ENCODE peak calls at places on chromosome 9, in five cellular contexts. R is brain microvascular endothelial cell; I is PC-3; Y is keratinocyte; S is CD4-positive, alpha-beta memory T cell. K is an unnamed sample.
A peak's percentile ranks its signal among the peaks of the same experiment; 100 is the strongest.

GRCh38 chr9:84072621-84073180 is 92.1 kb downstream of the RMI1 start:
- DNase-seq in R (no peak), I (no peak), Y (no peak), S (no peak), K (no peak)

GRCh38 chr9:127971357-127972315 is 9.2 kb downstream of the EEIG1 start:
- DNase-seq in R (no peak), I (no peak), Y (no peak), S (peak; percentile 48), K (no peak)

GRCh38 chr9:9552665-9553064 is 1060.1 kb downstream of the PTPRD start:
- DNase-seq in R (no peak), I (no peak), Y (no peak), S (no peak), K (no peak)

GRCh38 chr9:69857131-69857530 is 36.5 kb downstream of the CFAP95 start:
- DNase-seq in R (peak; percentile 81), I (peak; percentile 45), Y (peak; percentile 32), S (no peak), K (peak; percentile 88)

GRCh38 chr9:106588601-106589000 is 274.4 kb upstream of the ZNF462 start:
- DNase-seq in R (no peak), I (peak; percentile 74), Y (peak; percentile 70), S (no peak), K (peak; percentile 24)

GRCh38 chr9:107480386-107480789 is 9.2 kb downstream of the KLF4 start:
- DNase-seq in R (no peak), I (peak; percentile 19), Y (no peak), S (no peak), K (peak; percentile 94)

GRCh38 chr9:5866685-5867084 is 24.0 kb upstream of the MLANA start:
- DNase-seq in R (no peak), I (no peak), Y (no peak), S (no peak), K (no peak)

GRCh38 chr9:123318961-123319421 is 37.0 kb upstream of the CRB2 start:
- DNase-seq in R (no peak), I (no peak), Y (no peak), S (no peak), K (no peak)

GRCh38 chr9:126521551-126521950 is 92.2 kb upstream of the LMX1B start:
- DNase-seq in R (no peak), I (no peak), Y (no peak), S (no peak), K (no peak)

GRCh38 chr9:134607971-134608370 is 33.6 kb upstream of the COL5A1 start:
- DNase-seq in R (no peak), I (no peak), Y (no peak), S (no peak), K (peak; percentile 61)

GRCh38 chr9:95104966-95105365 is 212.5 kb downstream of the FANCC start:
- DNase-seq in R (no peak), I (no peak), Y (no peak), S (no peak), K (no peak)

GRCh38 chr9:4298255-4299005 is 1.4 kb downstream of the GLIS3 start:
- DNase-seq in R (no peak), I (peak; percentile 56), Y (no peak), S (no peak), K (peak; percentile 39)

GRCh38 chr9:83620841-83621636 is 1.9 kb upstream of the IDNK start:
- DNase-seq in R (peak; percentile 22), I (peak; percentile 64), Y (no peak), S (peak; percentile 49), K (peak; percentile 39)

GRCh38 chr9:76452839-76453238 is 6.1 kb upstream of the GCNT1 start:
- DNase-seq in R (no peak), I (no peak), Y (no peak), S (no peak), K (no peak)

GRCh38 chr9:10855847-10856246 is 243.0 kb upstream of the PTPRD start:
- DNase-seq in R (peak; percentile 33), I (peak; percentile 14), Y (no peak), S (no peak), K (no peak)

GRCh38 chr9:90629354-90629753 is 13.3 kb downstream of the DIRAS2 start:
- DNase-seq in R (no peak), I (no peak), Y (no peak), S (no peak), K (no peak)

GRCh38 chr9:96080364-96080763 is 204.9 kb downstream of the ERCC6L2 start:
- DNase-seq in R (no peak), I (peak; percentile 98), Y (peak; percentile 73), S (no peak), K (peak; percentile 61)

GRCh38 chr9:79264511-79265448 is 307.0 kb upstream of the TLE4 start:
- DNase-seq in R (no peak), I (no peak), Y (no peak), S (no peak), K (peak; percentile 18)

GRCh38 chr9:89712285-89712684 is 107.5 kb downstream of the GADD45G start:
- DNase-seq in R (no peak), I (no peak), Y (no peak), S (no peak), K (no peak)

GRCh38 chr9:135215571-135216161 is 128.2 kb downstream of the OLFM1 start:
- DNase-seq in R (no peak), I (peak; percentile 1), Y (no peak), S (no peak), K (no peak)

DNA sequence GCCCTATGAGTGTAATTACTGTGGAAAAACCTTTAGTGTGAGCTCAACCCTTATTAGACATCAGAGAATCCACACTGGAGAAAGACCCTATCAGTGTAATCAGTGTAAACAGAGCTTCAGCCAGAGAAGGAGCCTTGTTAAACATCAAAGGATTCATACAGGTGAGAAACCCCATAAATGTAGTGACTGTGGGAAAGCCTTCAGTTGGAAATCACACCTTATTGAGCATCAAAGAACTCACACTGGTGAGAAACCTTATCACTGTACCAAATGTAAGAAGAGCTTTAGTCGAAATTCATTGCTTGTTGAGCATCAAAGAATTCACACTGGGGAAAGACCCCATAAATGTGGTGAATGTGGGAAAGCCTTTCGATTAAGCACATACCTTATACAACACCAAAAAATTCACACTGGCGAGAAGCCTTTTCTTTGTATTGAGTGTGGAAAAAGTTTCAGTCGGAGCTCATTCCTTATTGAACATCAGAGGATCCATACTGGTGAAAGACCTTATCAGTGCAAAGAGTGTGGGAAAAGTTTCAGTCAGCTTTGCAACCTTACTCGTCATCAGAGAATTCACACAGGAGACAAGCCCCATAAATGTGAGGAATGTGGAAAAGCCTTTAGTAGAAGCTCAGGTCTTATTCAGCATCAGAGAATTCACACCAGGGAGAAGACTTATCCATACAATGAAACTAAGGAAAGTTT is 9.9 kb downstream of the ZNF189 start:
- DNase-seq in R (no peak), I (no peak), Y (no peak), S (no peak), K (peak; percentile 20)
- H3K4me3 ChIP-seq in R (no peak overlapping the region), I (peak overlapping the region; percentile 24), Y (no peak overlapping the region), S (no peak overlapping the region), K (no peak overlapping the region)

GRCh38 chr9:98374385-98375051 is 119.1 kb upstream of the TBC1D2 start:
- DNase-seq in R (peak; percentile 95), I (peak; percentile 36), Y (no peak), S (no peak), K (peak; percentile 94)
- H3K27ac ChIP-seq in R (peak overlapping the region; percentile 95), I (no peak overlapping the region), Y (no peak overlapping the region), S (no peak overlapping the region), K (peak overlapping the region; percentile 69)

DNA sequence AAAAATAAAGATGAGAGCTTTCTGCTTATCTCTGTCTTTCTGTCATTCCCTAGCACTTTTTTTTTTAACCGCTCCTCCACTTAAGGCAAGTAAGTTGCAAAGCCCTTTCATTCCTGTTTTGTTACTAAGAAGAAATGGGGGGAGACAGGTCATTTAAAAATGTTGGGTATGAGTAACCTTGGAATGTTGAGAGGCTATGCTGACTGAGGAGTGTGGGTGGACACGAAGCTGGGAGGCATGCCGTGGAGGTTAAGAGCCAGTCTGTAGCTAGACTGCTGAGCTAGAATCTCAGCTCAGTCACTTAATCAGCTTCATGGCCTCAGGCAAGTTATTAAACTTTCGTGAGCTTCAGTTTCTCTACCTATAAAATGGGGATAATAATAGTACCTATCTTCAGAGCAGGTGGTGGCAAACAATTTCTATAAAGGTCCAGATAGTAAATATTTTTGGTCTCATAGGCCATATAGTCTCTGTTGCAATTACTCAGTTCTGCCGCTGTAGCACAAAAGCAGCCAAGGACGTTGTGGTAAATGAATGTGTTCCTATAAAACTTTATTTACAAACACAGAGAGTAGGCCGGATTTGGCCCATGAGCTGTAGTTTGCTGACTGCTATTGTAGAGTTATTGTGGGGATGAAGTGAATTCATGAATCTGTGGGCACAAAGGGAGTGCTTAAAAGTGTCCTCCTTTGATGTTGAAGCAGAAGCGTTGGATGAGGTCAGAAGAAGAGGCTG is 220.0 kb downstream of the GABBR2 start:
- DNase-seq in R (peak; percentile 90), I (peak; percentile 56), Y (peak; percentile 46), S (no peak), K (peak; percentile 99)
- H3K4me3 ChIP-seq in R (no peak overlapping the region), I (no peak overlapping the region), Y (no peak overlapping the region), S (no peak overlapping the region), K (no peak overlapping the region)

GRCh38 chr9:38063363-38063707 is 5.7 kb downstream of the SHB start:
- DNase-seq in R (no peak), I (no peak), Y (no peak), S (no peak), K (no peak)

GRCh38 chr9:38062106-38062497 is 6.9 kb downstream of the SHB start:
- DNase-seq in R (no peak), I (no peak), Y (no peak), S (no peak), K (no peak)

GRCh38 chr9:38061326-38061947 is 7.6 kb downstream of the SHB start:
- DNase-seq in R (no peak), I (no peak), Y (no peak), S (no peak), K (no peak)

GRCh38 chr9:38060688-38061087 is 8.3 kb downstream of the SHB start:
- DNase-seq in R (no peak), I (no peak), Y (no peak), S (no peak), K (no peak)

DNA sequence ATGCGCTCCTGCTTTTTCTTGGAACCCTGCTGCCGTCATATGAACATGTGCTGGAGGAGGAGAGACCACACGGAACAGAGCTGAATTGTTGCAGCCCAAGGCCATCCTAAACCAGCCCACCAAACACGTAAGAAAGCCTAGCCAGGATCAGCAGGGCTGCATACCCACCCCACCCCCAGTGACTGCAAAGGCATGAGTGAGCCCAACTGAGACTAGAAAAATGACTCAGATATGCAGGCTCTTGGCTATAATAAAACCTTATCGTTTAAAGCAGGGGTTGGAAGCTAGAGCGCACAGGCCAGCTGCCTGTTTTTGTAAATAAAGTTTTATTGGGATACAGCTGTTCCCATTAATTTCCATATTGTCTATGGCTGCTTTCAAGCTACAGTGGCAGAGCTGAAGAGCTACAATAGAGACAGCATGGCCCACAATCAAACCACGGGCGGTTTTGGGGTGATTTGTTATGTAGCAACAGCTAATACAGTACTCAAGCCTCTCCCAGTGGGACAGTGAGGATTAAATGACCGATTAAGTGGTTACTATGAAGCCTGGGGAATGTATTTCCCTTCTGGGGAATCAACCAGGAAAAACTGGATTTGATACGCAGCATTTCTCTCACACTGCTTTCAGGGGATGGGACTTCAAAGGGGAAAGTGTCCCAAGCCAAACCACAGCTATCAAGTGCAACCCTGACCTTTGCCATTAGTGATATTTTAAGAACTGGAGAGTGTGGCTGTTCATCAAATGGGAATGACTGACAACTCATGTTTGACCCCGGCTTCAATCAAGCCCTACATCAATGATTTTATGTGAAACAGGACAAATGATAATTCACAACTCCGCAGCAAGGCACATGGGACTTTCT is 6.3 kb downstream of the SHB start:
- DNase-seq in R (peak; percentile 83), I (peak; percentile 58), Y (no peak), S (no peak), K (peak; percentile 51)
- H3K27ac ChIP-seq in R (peak overlapping the region; percentile 45), I (no peak overlapping the region), Y (no peak overlapping the region), S (no peak overlapping the region), K (peak overlapping the region; percentile 50)

K was measured in fibroblast of lung.